ENCODE peak calls at places on chromosomes 5 and 9, in eight cellular contexts. K, B, I, E, Q, W, M and V are unnamed samples.
A peak's percentile ranks its signal among the peaks of the same experiment; 100 is the strongest.

GRCh38 chr5:146703899-146704298 is 174.7 kb downstream of the PPP2R2B start:
- DNase-seq in K (no peak), B (no peak), I (no peak), E (no peak), Q (no peak), W (peak; percentile 6), M (no peak), V (no peak)

GRCh38 chr9:129472651-129473102 is 148.2 kb downstream of the C9orf50 start:
- DNase-seq in K (no peak), B (no peak), I (no peak), E (no peak), Q (no peak), W (peak; percentile 28), M (no peak), V (no peak)

GRCh38 chr9:123111977-123112869 is 78.8 kb downstream of the GPR21 start:
- DNase-seq in K (no peak), B (no peak), I (no peak), E (no peak), Q (no peak), W (no peak), M (no peak), V (no peak)

GRCh38 chr9:77897292-77897691 is 134.3 kb downstream of the GNAQ start:
- DNase-seq in K (peak; percentile 6), B (no peak), I (no peak), E (no peak), Q (no peak), W (peak; percentile 24), M (no peak), V (peak; percentile 56)

GRCh38 chr9:120324996-120325642 is 254.8 kb downstream of the CDK5RAP2 start:
- DNase-seq in K (no peak), B (no peak), I (no peak), E (no peak), Q (peak; percentile 67), W (no peak), M (no peak), V (peak; percentile 51)

GRCh38 chr9:135961811-135962695 is 880 bp upstream of the UBAC1 start:
- DNase-seq in K (no peak), B (no peak), I (no peak), E (peak; percentile 65), Q (no peak), W (no peak), M (no peak), V (peak; percentile 25)

GRCh38 chr5:67152400-67152799 is 44.2 kb downstream of the CD180 start:
- DNase-seq in K (no peak), B (no peak), I (no peak), E (no peak), Q (no peak), W (no peak), M (no peak), V (no peak)

GRCh38 chr9:121053544-121053943 is 3.5 kb upstream of the C5 start:
- DNase-seq in K (peak; percentile 84), B (no peak), I (no peak), E (no peak), Q (no peak), W (no peak), M (no peak), V (no peak)

GRCh38 chr5:140011297-140011802 is 31.7 kb downstream of the NRG2 start:
- DNase-seq in K (peak; percentile 34), B (no peak), I (no peak), E (no peak), Q (no peak), W (no peak), M (peak; percentile 83), V (peak; percentile 3)

GRCh38 chr5:125044491-125045282 is 298.2 kb upstream of the ZNF608 start:
- DNase-seq in K (no peak), B (no peak), I (no peak), E (no peak), Q (no peak), W (no peak), M (no peak), V (no peak)

GRCh38 chr5:175288048-175288621 is 155.8 kb downstream of the DRD1 start:
- DNase-seq in K (no peak), B (peak; percentile 23), I (peak; percentile 57), E (no peak), Q (no peak), W (no peak), M (no peak), V (no peak)

GRCh38 chr9:125646222-125647100 is 60.5 kb downstream of the MAPKAP1 start:
- DNase-seq in K (no peak), B (no peak), I (no peak), E (no peak), Q (no peak), W (peak; percentile 58), M (no peak), V (no peak)

GRCh38 chr5:139873033-139873794 is 77.6 kb downstream of the PSD2 start:
- DNase-seq in K (no peak), B (no peak), I (no peak), E (no peak), Q (no peak), W (no peak), M (no peak), V (no peak)

GRCh38 chr9:134962998-134963364 is 45.3 kb upstream of the FCN1 start:
- DNase-seq in K (no peak), B (no peak), I (no peak), E (no peak), Q (no peak), W (no peak), M (no peak), V (no peak)

GRCh38 chr5:82849885-82850284 is 227.3 kb downstream of the TMEM167A start:
- DNase-seq in K (no peak), B (no peak), I (no peak), E (no peak), Q (no peak), W (no peak), M (no peak), V (no peak)

GRCh38 chr9:113886471-113886870 is 10.4 kb downstream of the ZNF618 start:
- DNase-seq in K (no peak), B (no peak), I (no peak), E (no peak), Q (no peak), W (peak; percentile 11), M (no peak), V (peak; percentile 20)

GRCh38 chr5:149271717-149272558 is at the start of gene AFAP1L1:
- DNase-seq in K (peak; percentile 6), B (peak; percentile 23), I (peak; percentile 60), E (no peak), Q (peak; percentile 71), W (peak; percentile 67), M (no peak), V (peak; percentile 29)

GRCh38 chr9:114981095-114981494 is 50.7 kb upstream of the TNFSF8 start:
- DNase-seq in K (no peak), B (no peak), I (no peak), E (no peak), Q (no peak), W (no peak), M (no peak), V (no peak)

GRCh38 chr9:20701058-20701457 is 17.0 kb downstream of the FOCAD start:
- DNase-seq in K (no peak), B (no peak), I (no peak), E (no peak), Q (no peak), W (peak; percentile 94), M (no peak), V (no peak)

GRCh38 chr9:72012642-72013041 is 47.8 kb downstream of the C9orf57 start:
- DNase-seq in K (peak; percentile 75), B (no peak), I (no peak), E (no peak), Q (no peak), W (no peak), M (no peak), V (peak; percentile 50)

GRCh38 chr9:70576121-70576520 is 161.7 kb upstream of the KLF9 start:
- DNase-seq in K (no peak), B (no peak), I (no peak), E (no peak), Q (no peak), W (no peak), M (no peak), V (no peak)

GRCh38 chr5:88374391-88374790 is 105.7 kb upstream of the TMEM161B start:
- DNase-seq in K (no peak), B (no peak), I (no peak), E (no peak), Q (no peak), W (no peak), M (no peak), V (peak; percentile 51)

GRCh38 chr9:126583134-126583760 is 30.5 kb upstream of the LMX1B start:
- DNase-seq in K (no peak), B (no peak), I (no peak), E (no peak), Q (no peak), W (no peak), M (no peak), V (no peak)

GRCh38 chr5:56852228-56853000 is 37.1 kb downstream of the MAP3K1 start:
- DNase-seq in K (no peak), B (no peak), I (no peak), E (no peak), Q (no peak), W (no peak), M (no peak), V (no peak)

GRCh38 chr9:112700080-112700479 is 17.8 kb downstream of the INIP start:
- DNase-seq in K (peak; percentile 53), B (no peak), I (no peak), E (no peak), Q (no peak), W (no peak), M (no peak), V (no peak)

GRCh38 chr9:91771027-91771426 is 179.0 kb downstream of the ROR2 start:
- DNase-seq in K (no peak), B (no peak), I (no peak), E (no peak), Q (no peak), W (no peak), M (no peak), V (peak; percentile 22)
- TF ChIP-seq MAX in K (no peak), B (no peak), I (no peak), E (no peak), Q (no peak), W (no peak), M (no peak), V (no peak)

GRCh38 chr9:76401176-76401575 is 7.0 kb upstream of the RFK start:
- DNase-seq in K (no peak), B (no peak), I (no peak), E (no peak), Q (no peak), W (no peak), M (no peak), V (no peak)
- TF ChIP-seq POLR2A in K (no peak), B (no peak), I (no peak), E (no peak), Q (no peak), W (no peak), M (no peak), V (no peak)

GRCh38 chr5:177087707-177088005 is 941 bp downstream of the FGFR4 start:
- DNase-seq in K (no peak), B (no peak), I (no peak), E (no peak), Q (no peak), W (no peak), M (no peak), V (no peak)
- H3K4me3 ChIP-seq in K (peak overlapping the region; percentile 99), B (peak overlapping the region; percentile 96), I (peak overlapping the region; percentile 51), E (peak overlapping the region; percentile 58), Q (peak overlapping the region; percentile 76), W (no peak overlapping the region), M (no peak overlapping the region), V (no peak overlapping the region)

DNA sequence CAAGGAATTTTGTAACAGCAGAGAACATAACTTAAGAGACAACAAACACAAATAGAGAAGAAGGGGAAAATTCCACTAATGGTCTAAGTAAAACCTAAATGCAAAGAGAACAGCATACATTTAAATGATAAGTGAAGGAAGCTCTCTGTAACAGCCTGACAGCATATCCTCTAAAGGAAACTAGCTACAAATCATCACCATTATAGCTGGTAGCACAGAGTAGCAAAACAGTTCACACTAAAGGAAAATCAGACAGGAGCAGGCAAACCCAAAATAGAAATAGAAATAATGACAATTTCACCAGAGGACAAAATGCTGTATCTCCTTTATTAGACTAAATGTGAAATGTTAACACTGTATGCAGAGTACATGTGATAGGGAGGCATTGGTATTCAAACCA is 532.8 kb downstream of the PTPRD start:
- DNase-seq in K (no peak), B (no peak), I (no peak), E (no peak), Q (no peak), W (no peak), M (no peak), V (no peak)
- TF ChIP-seq MAX in K (no peak), B (no peak), I (no peak), E (no peak), Q (no peak), W (no peak), M (no peak), V (no peak)